ENCODE peak calls at places on chromosome 5, in five cellular contexts. D is tibial artery, V is H9, S is ACHN, Q is GM18507. G is an unnamed sample.

GRCh38 chr5:80216096-80216495 is 39.8 kb downstream of the SERINC5 start:
- DNase-seq in D (no peak), V (no peak), S (no peak), Q (no peak), G (peak)

GRCh38 chr5:134149571-134150303 is 27.0 kb downstream of the SKP1 start:
- DNase-seq in D (no peak), V (no peak), S (no peak), Q (no peak), G (no peak)

GRCh38 chr5:165602529-165602928 is 2097.1 kb downstream of the MAT2B start:
- DNase-seq in D (no peak), V (no peak), S (no peak), Q (no peak), G (no peak)

GRCh38 chr5:139882961-139883539 is 87.4 kb downstream of the PSD2 start:
- DNase-seq in D (no peak), V (no peak), S (no peak), Q (no peak), G (no peak)

GRCh38 chr5:115461506-115462290 is 82.9 kb downstream of the FEM1C start:
- DNase-seq in D (no peak), V (no peak), S (peak), Q (no peak), G (no peak)

GRCh38 chr5:76391014-76391413 is 12.1 kb upstream of the IQGAP2 start:
- DNase-seq in D (no peak), V (no peak), S (no peak), Q (no peak), G (no peak)

GRCh38 chr5:56900858-56901578 is 8.4 kb upstream of the SETD9 start:
- DNase-seq in D (no peak), V (no peak), S (peak), Q (no peak), G (peak)

GRCh38 chr5:61306531-61307195 is 25.4 kb upstream of the ZSWIM6 start:
- DNase-seq in D (no peak), V (no peak), S (peak), Q (no peak), G (no peak)

GRCh38 chr5:126777257-126777973 is 479 bp downstream of the LMNB1 start:
- DNase-seq in D (no peak), V (peak), S (peak), Q (no peak), G (peak)

GRCh38 chr5:138668451-138668850 is 84.8 kb upstream of the CTNNA1 start:
- DNase-seq in D (no peak), V (no peak), S (no peak), Q (no peak), G (no peak)

GRCh38 chr5:32710859-32711692 is at the start of gene NPR3:
- DNase-seq in D (peak), V (no peak), S (no peak), Q (no peak), G (no peak)

GRCh38 chr5:125295405-125295872 is 549.0 kb upstream of the ZNF608 start:
- DNase-seq in D (no peak), V (no peak), S (peak), Q (peak), G (no peak)

GRCh38 chr5:139301766-139302499 is 8.4 kb downstream of the MATR3 start:
- DNase-seq in D (no peak), V (no peak), S (no peak), Q (no peak), G (peak)